ENCODE peak calls at places on chromosome 7, in eight cellular contexts. X, D, U, V, R, Q, B and J are unnamed samples.

GRCh38 chr7:129729511-129729910 is 118.0 kb downstream of the NRF1 start:
- DNase-seq in V (no peak), B (no peak), X (no peak), R (no peak), D (no peak), Q (no peak), U (no peak), J (no peak)

GRCh38 chr7:138186951-138187351 is 110.7 kb downstream of the AKR1D1 start:
- DNase-seq in X (peak; percentile 19), D (no peak), U (peak; percentile 74), V (peak; percentile 26), B (no peak), R (no peak), Q (peak; percentile 45), J (no peak)

GRCh38 chr7:119720541-119720940 is 552.4 kb upstream of the KCND2 start:
- DNase-seq in R (no peak), D (no peak), Q (peak; percentile 71), U (peak; percentile 76), V (peak; percentile 84), B (no peak), X (peak; percentile 51), J (no peak)

GRCh38 chr7:113086431-113086888 is at the start of gene GPR85:
- DNase-seq in B (peak; percentile 38), R (peak; percentile 67), Q (no peak), V (peak; percentile 87), U (no peak), X (peak; percentile 20), D (peak; percentile 87), J (no peak)

GRCh38 chr7:23093111-23093510 is 12.5 kb upstream of the KLHL7 start:
- DNase-seq in X (no peak), V (no peak), D (no peak), B (no peak), R (no peak), U (no peak), Q (peak; percentile 43), J (no peak)

GRCh38 chr7:28645866-28646265 is 233.5 kb downstream of the CREB5 start:
- DNase-seq in V (no peak), R (no peak), D (no peak), U (no peak), B (no peak), X (no peak), Q (no peak), J (no peak)

GRCh38 chr7:120981888-120982615 is 6.5 kb upstream of the CPED1 start:
- DNase-seq in Q (peak; percentile 66), D (no peak), B (no peak), V (no peak), U (no peak), X (no peak), R (no peak), J (no peak)

GRCh38 chr7:34845666-34846361 is 187.8 kb downstream of the NPSR1 start:
- DNase-seq in U (no peak), X (no peak), B (no peak), D (no peak), R (no peak), V (no peak), Q (peak; percentile 40), J (no peak)

GRCh38 chr7:44127161-44127560 is 3.8 kb upstream of the POLD2 start:
- DNase-seq in R (no peak), D (no peak), Q (no peak), B (no peak), X (no peak), V (no peak), U (no peak), J (no peak)